ENCODE peak calls at places on chromosomes 3 and 15, in nine cellular contexts. One of them, this sample, is unnamed.
A peak's percentile ranks its signal among the peaks of the same experiment; 100 is the strongest.

GRCh38 chr3:64266065-64266874 is 41.0 kb upstream of the PRICKLE2 start:
- DNase-seq in endothelial cell: no peak
- DNase-seq in NCI-H1930: no peak
- DNase-seq in mammary epithelial cell: peak; percentile 89
- DNase-seq in stimulated activated CD4-positive, alpha-beta T cell treated with anti-CD3 and anti-CD28 coated beads, Interleukin-2, amount 100 ng/mL, for 48 hours: no peak
- DNase-seq in cardiac fibroblast: peak; percentile 96
- DNase-seq in C1 segment of cervical spinal cord: no peak
- DNase-seq in GM04503: peak; percentile 95
- DNase-seq in MM.1S: no peak
- DNase-seq in this sample: no peak

GRCh38 chr3:104198136-104198535 is 1168.6 kb upstream of the ALCAM start:
- DNase-seq in endothelial cell: no peak
- DNase-seq in NCI-H1930: no peak
- DNase-seq in mammary epithelial cell: no peak
- DNase-seq in stimulated activated CD4-positive, alpha-beta T cell treated with anti-CD3 and anti-CD28 coated beads, Interleukin-2, amount 100 ng/mL, for 48 hours: no peak
- DNase-seq in cardiac fibroblast: no peak
- DNase-seq in C1 segment of cervical spinal cord: no peak
- DNase-seq in GM04503: no peak
- DNase-seq in MM.1S: no peak
- DNase-seq in this sample: no peak

GRCh38 chr15:39631357-39631756 is 50.5 kb downstream of the THBS1 start:
- DNase-seq in endothelial cell: no peak
- DNase-seq in NCI-H1930: no peak
- DNase-seq in mammary epithelial cell: peak; percentile 79
- DNase-seq in stimulated activated CD4-positive, alpha-beta T cell treated with anti-CD3 and anti-CD28 coated beads, Interleukin-2, amount 100 ng/mL, for 48 hours: no peak
- DNase-seq in cardiac fibroblast: no peak
- DNase-seq in C1 segment of cervical spinal cord: no peak
- DNase-seq in GM04503: no peak
- DNase-seq in MM.1S: no peak
- DNase-seq in this sample: no peak

GRCh38 chr3:98765721-98766120 is 2.6 kb downstream of the ST3GAL6 start:
- DNase-seq in endothelial cell: no peak
- DNase-seq in NCI-H1930: no peak
- DNase-seq in mammary epithelial cell: no peak
- DNase-seq in stimulated activated CD4-positive, alpha-beta T cell treated with anti-CD3 and anti-CD28 coated beads, Interleukin-2, amount 100 ng/mL, for 48 hours: no peak
- DNase-seq in cardiac fibroblast: no peak
- DNase-seq in C1 segment of cervical spinal cord: no peak
- DNase-seq in GM04503: no peak
- DNase-seq in MM.1S: no peak
- DNase-seq in this sample: no peak

GRCh38 chr3:48881006-48881405 is 17.7 kb downstream of the SLC25A20 start:
- DNase-seq in endothelial cell: no peak
- DNase-seq in NCI-H1930: no peak
- DNase-seq in mammary epithelial cell: no peak
- DNase-seq in stimulated activated CD4-positive, alpha-beta T cell treated with anti-CD3 and anti-CD28 coated beads, Interleukin-2, amount 100 ng/mL, for 48 hours: no peak
- DNase-seq in cardiac fibroblast: no peak
- DNase-seq in C1 segment of cervical spinal cord: no peak
- DNase-seq in GM04503: no peak
- DNase-seq in MM.1S: no peak
- DNase-seq in this sample: no peak

GRCh38 chr3:188137062-188137461 is 16.9 kb upstream of the LPP start:
- DNase-seq in endothelial cell: no peak
- DNase-seq in NCI-H1930: no peak
- DNase-seq in mammary epithelial cell: no peak
- DNase-seq in stimulated activated CD4-positive, alpha-beta T cell treated with anti-CD3 and anti-CD28 coated beads, Interleukin-2, amount 100 ng/mL, for 48 hours: no peak
- DNase-seq in cardiac fibroblast: no peak
- DNase-seq in C1 segment of cervical spinal cord: no peak
- DNase-seq in GM04503: no peak
- DNase-seq in MM.1S: no peak
- DNase-seq in this sample: no peak

GRCh38 chr3:197456271-197457091 is 99.3 kb downstream of the BDH1 start:
- DNase-seq in endothelial cell: peak; percentile 83
- DNase-seq in NCI-H1930: no peak
- DNase-seq in mammary epithelial cell: peak; percentile 73
- DNase-seq in stimulated activated CD4-positive, alpha-beta T cell treated with anti-CD3 and anti-CD28 coated beads, Interleukin-2, amount 100 ng/mL, for 48 hours: peak; percentile 50
- DNase-seq in cardiac fibroblast: peak; percentile 92
- DNase-seq in C1 segment of cervical spinal cord: no peak
- DNase-seq in GM04503: peak; percentile 67
- DNase-seq in MM.1S: peak; percentile 83
- DNase-seq in this sample: no peak

GRCh38 chr3:46397111-46397510 is 9.8 kb downstream of the CCR5AS start:
- DNase-seq in endothelial cell: no peak
- DNase-seq in NCI-H1930: no peak
- DNase-seq in mammary epithelial cell: no peak
- DNase-seq in stimulated activated CD4-positive, alpha-beta T cell treated with anti-CD3 and anti-CD28 coated beads, Interleukin-2, amount 100 ng/mL, for 48 hours: no peak
- DNase-seq in cardiac fibroblast: no peak
- DNase-seq in C1 segment of cervical spinal cord: no peak
- DNase-seq in GM04503: no peak
- DNase-seq in MM.1S: no peak
- DNase-seq in this sample: no peak

GRCh38 chr15:38398134-38398533 is 55.8 kb upstream of the FAM98B start:
- DNase-seq in endothelial cell: no peak
- DNase-seq in NCI-H1930: no peak
- DNase-seq in mammary epithelial cell: peak; percentile 95
- DNase-seq in stimulated activated CD4-positive, alpha-beta T cell treated with anti-CD3 and anti-CD28 coated beads, Interleukin-2, amount 100 ng/mL, for 48 hours: no peak
- DNase-seq in cardiac fibroblast: peak; percentile 97
- DNase-seq in C1 segment of cervical spinal cord: no peak
- DNase-seq in GM04503: peak; percentile 92
- DNase-seq in MM.1S: no peak
- DNase-seq in this sample: no peak

GRCh38 chr3:111737712-111738097 is 121.4 kb upstream of the PHLDB2 start:
- DNase-seq in endothelial cell: no peak
- DNase-seq in NCI-H1930: no peak
- DNase-seq in mammary epithelial cell: peak; percentile 90
- DNase-seq in stimulated activated CD4-positive, alpha-beta T cell treated with anti-CD3 and anti-CD28 coated beads, Interleukin-2, amount 100 ng/mL, for 48 hours: no peak
- DNase-seq in cardiac fibroblast: peak; percentile 97
- DNase-seq in C1 segment of cervical spinal cord: no peak
- DNase-seq in GM04503: peak; percentile 88
- DNase-seq in MM.1S: peak; percentile 91
- DNase-seq in this sample: no peak

GRCh38 chr3:178434206-178434805 is 101.9 kb upstream of the KCNMB2 start:
- DNase-seq in endothelial cell: no peak
- DNase-seq in NCI-H1930: no peak
- DNase-seq in mammary epithelial cell: no peak
- DNase-seq in stimulated activated CD4-positive, alpha-beta T cell treated with anti-CD3 and anti-CD28 coated beads, Interleukin-2, amount 100 ng/mL, for 48 hours: no peak
- DNase-seq in cardiac fibroblast: peak; percentile 22
- DNase-seq in C1 segment of cervical spinal cord: no peak
- DNase-seq in GM04503: no peak
- DNase-seq in MM.1S: peak; percentile 56
- DNase-seq in this sample: no peak

GRCh38 chr3:16177962-16178627 is 3.6 kb downstream of the GALNT15 start:
- DNase-seq in endothelial cell: peak; percentile 91
- DNase-seq in NCI-H1930: no peak
- DNase-seq in mammary epithelial cell: peak; percentile 62
- DNase-seq in stimulated activated CD4-positive, alpha-beta T cell treated with anti-CD3 and anti-CD28 coated beads, Interleukin-2, amount 100 ng/mL, for 48 hours: peak; percentile 69
- DNase-seq in cardiac fibroblast: peak; percentile 86
- DNase-seq in C1 segment of cervical spinal cord: no peak
- DNase-seq in GM04503: peak; percentile 61
- DNase-seq in MM.1S: peak; percentile 64
- DNase-seq in this sample: no peak

GRCh38 chr3:49461443-49462171 is 8.5 kb upstream of the DAG1 start:
- DNase-seq in endothelial cell: no peak
- DNase-seq in NCI-H1930: no peak
- DNase-seq in mammary epithelial cell: peak; percentile 62
- DNase-seq in stimulated activated CD4-positive, alpha-beta T cell treated with anti-CD3 and anti-CD28 coated beads, Interleukin-2, amount 100 ng/mL, for 48 hours: no peak
- DNase-seq in cardiac fibroblast: peak; percentile 48
- DNase-seq in C1 segment of cervical spinal cord: no peak
- DNase-seq in GM04503: no peak
- DNase-seq in MM.1S: no peak
- DNase-seq in this sample: no peak

GRCh38 chr3:160869825-160870224 is 113.8 kb downstream of the PPM1L start:
- DNase-seq in endothelial cell: no peak
- DNase-seq in NCI-H1930: no peak
- DNase-seq in mammary epithelial cell: peak; percentile 64
- DNase-seq in stimulated activated CD4-positive, alpha-beta T cell treated with anti-CD3 and anti-CD28 coated beads, Interleukin-2, amount 100 ng/mL, for 48 hours: no peak
- DNase-seq in cardiac fibroblast: no peak
- DNase-seq in C1 segment of cervical spinal cord: no peak
- DNase-seq in GM04503: no peak
- DNase-seq in MM.1S: no peak
- DNase-seq in this sample: no peak

GRCh38 chr3:179967622-179968021 is 69.1 kb downstream of the PEX5L start:
- DNase-seq in endothelial cell: no peak
- DNase-seq in NCI-H1930: no peak
- DNase-seq in mammary epithelial cell: peak; percentile 14
- DNase-seq in stimulated activated CD4-positive, alpha-beta T cell treated with anti-CD3 and anti-CD28 coated beads, Interleukin-2, amount 100 ng/mL, for 48 hours: no peak
- DNase-seq in cardiac fibroblast: peak; percentile 46
- DNase-seq in C1 segment of cervical spinal cord: no peak
- DNase-seq in GM04503: no peak
- DNase-seq in MM.1S: no peak
- DNase-seq in this sample: no peak

GRCh38 chr3:141331370-141332318 is 36.7 kb upstream of the ZBTB38 start:
- DNase-seq in endothelial cell: no peak
- DNase-seq in NCI-H1930: no peak
- DNase-seq in mammary epithelial cell: peak; percentile 89
- DNase-seq in stimulated activated CD4-positive, alpha-beta T cell treated with anti-CD3 and anti-CD28 coated beads, Interleukin-2, amount 100 ng/mL, for 48 hours: no peak
- DNase-seq in cardiac fibroblast: peak; percentile 100
- DNase-seq in C1 segment of cervical spinal cord: no peak
- DNase-seq in GM04503: peak; percentile 81
- DNase-seq in MM.1S: no peak
- DNase-seq in this sample: no peak

GRCh38 chr3:29486917-29487316 is 206.0 kb downstream of the RBMS3 start:
- DNase-seq in endothelial cell: no peak
- DNase-seq in NCI-H1930: peak; percentile 13
- DNase-seq in mammary epithelial cell: no peak
- DNase-seq in stimulated activated CD4-positive, alpha-beta T cell treated with anti-CD3 and anti-CD28 coated beads, Interleukin-2, amount 100 ng/mL, for 48 hours: no peak
- DNase-seq in cardiac fibroblast: no peak
- DNase-seq in C1 segment of cervical spinal cord: no peak
- DNase-seq in GM04503: no peak
- DNase-seq in MM.1S: no peak
- DNase-seq in this sample: no peak

GRCh38 chr3:4838621-4839022 is 140.6 kb upstream of the BHLHE40 start:
- DNase-seq in endothelial cell: no peak
- DNase-seq in NCI-H1930: no peak
- DNase-seq in mammary epithelial cell: no peak
- DNase-seq in stimulated activated CD4-positive, alpha-beta T cell treated with anti-CD3 and anti-CD28 coated beads, Interleukin-2, amount 100 ng/mL, for 48 hours: no peak
- DNase-seq in cardiac fibroblast: no peak
- DNase-seq in C1 segment of cervical spinal cord: no peak
- DNase-seq in GM04503: no peak
- DNase-seq in MM.1S: no peak
- DNase-seq in this sample: no peak

GRCh38 chr3:170346481-170347125 is 10.9 kb upstream of the SKIL start:
- DNase-seq in endothelial cell: no peak
- DNase-seq in NCI-H1930: no peak
- DNase-seq in mammary epithelial cell: peak; percentile 60
- DNase-seq in stimulated activated CD4-positive, alpha-beta T cell treated with anti-CD3 and anti-CD28 coated beads, Interleukin-2, amount 100 ng/mL, for 48 hours: no peak
- DNase-seq in cardiac fibroblast: peak; percentile 34
- DNase-seq in C1 segment of cervical spinal cord: no peak
- DNase-seq in GM04503: no peak
- DNase-seq in MM.1S: no peak
- DNase-seq in this sample: no peak

GRCh38 chr3:66106788-66107187 is 68.1 kb upstream of the MAGI1 start:
- DNase-seq in endothelial cell: no peak
- DNase-seq in NCI-H1930: no peak
- DNase-seq in mammary epithelial cell: no peak
- DNase-seq in stimulated activated CD4-positive, alpha-beta T cell treated with anti-CD3 and anti-CD28 coated beads, Interleukin-2, amount 100 ng/mL, for 48 hours: no peak
- DNase-seq in cardiac fibroblast: peak; percentile 45
- DNase-seq in C1 segment of cervical spinal cord: no peak
- DNase-seq in GM04503: no peak
- DNase-seq in MM.1S: no peak
- DNase-seq in this sample: no peak